ENCODE peak calls at places on chromosomes 7 and 10, in five cellular contexts. One of them, this sample, is unnamed.

GRCh38 chr10:21034241-21034640 is 137.1 kb upstream of the NEBL start:
- DNase-seq in natural killer cell: no peak
- DNase-seq in astrocyte of the spinal cord: no peak
- DNase-seq in GM20000: no peak
- DNase-seq in heart left ventricle: no peak
- DNase-seq in this sample: no peak

GRCh38 chr7:5766321-5766761 is 15.1 kb downstream of the RNF216 start:
- DNase-seq in natural killer cell: no peak
- DNase-seq in astrocyte of the spinal cord: peak; percentile 77
- DNase-seq in GM20000: no peak
- DNase-seq in heart left ventricle: no peak
- DNase-seq in this sample: no peak

GRCh38 chr10:111999205-111999914 is 184.2 kb downstream of the GPAM start:
- DNase-seq in natural killer cell: no peak
- DNase-seq in astrocyte of the spinal cord: no peak
- DNase-seq in GM20000: no peak
- DNase-seq in heart left ventricle: no peak
- DNase-seq in this sample: no peak

GRCh38 chr10:74868392-74868791 is 42.0 kb downstream of the KAT6B start:
- DNase-seq in natural killer cell: no peak
- DNase-seq in astrocyte of the spinal cord: no peak
- DNase-seq in GM20000: no peak
- DNase-seq in heart left ventricle: no peak
- DNase-seq in this sample: no peak

GRCh38 chr7:21508538-21508937 is 34.3 kb upstream of the DNAH11 start:
- DNase-seq in natural killer cell: no peak
- DNase-seq in astrocyte of the spinal cord: no peak
- DNase-seq in GM20000: no peak
- DNase-seq in heart left ventricle: no peak
- DNase-seq in this sample: no peak

GRCh38 chr7:83478601-83479000 is 170.3 kb downstream of the SEMA3E start:
- DNase-seq in natural killer cell: no peak
- DNase-seq in astrocyte of the spinal cord: no peak
- DNase-seq in GM20000: no peak
- DNase-seq in heart left ventricle: no peak
- DNase-seq in this sample: no peak

GRCh38 chr7:140857048-140857447 is 67.7 kb downstream of the BRAF start:
- DNase-seq in natural killer cell: no peak
- DNase-seq in astrocyte of the spinal cord: peak; percentile 8
- DNase-seq in GM20000: no peak
- DNase-seq in heart left ventricle: no peak
- DNase-seq in this sample: no peak

GRCh38 chr10:76337641-76338040 is 906.2 kb downstream of the LRMDA start:
- DNase-seq in natural killer cell: no peak
- DNase-seq in astrocyte of the spinal cord: peak; percentile 76
- DNase-seq in GM20000: no peak
- DNase-seq in heart left ventricle: no peak
- DNase-seq in this sample: no peak

GRCh38 chr10:104824378-104825006 is 183.4 kb downstream of the SORCS3 start:
- DNase-seq in natural killer cell: no peak
- DNase-seq in astrocyte of the spinal cord: peak; percentile 47
- DNase-seq in GM20000: peak; percentile 16
- DNase-seq in heart left ventricle: no peak
- DNase-seq in this sample: no peak

GRCh38 chr10:90635111-90635798 is 222.6 kb downstream of the HTR7 start:
- DNase-seq in natural killer cell: no peak
- DNase-seq in astrocyte of the spinal cord: no peak
- DNase-seq in GM20000: no peak
- DNase-seq in heart left ventricle: peak; percentile 10
- DNase-seq in this sample: no peak

GRCh38 chr7:105664816-105665525 is 83.7 kb upstream of the EFCAB10 start:
- DNase-seq in natural killer cell: no peak
- DNase-seq in astrocyte of the spinal cord: peak; percentile 72
- DNase-seq in GM20000: no peak
- DNase-seq in heart left ventricle: no peak
- DNase-seq in this sample: peak; percentile 60

GRCh38 chr7:85178531-85179298 is 8.1 kb downstream of the SEMA3D start:
- DNase-seq in natural killer cell: no peak
- DNase-seq in astrocyte of the spinal cord: no peak
- DNase-seq in GM20000: no peak
- DNase-seq in heart left ventricle: no peak
- DNase-seq in this sample: no peak

GRCh38 chr10:33025910-33026309 is 67.9 kb upstream of the ITGB1 start:
- DNase-seq in natural killer cell: no peak
- DNase-seq in astrocyte of the spinal cord: no peak
- DNase-seq in GM20000: no peak
- DNase-seq in heart left ventricle: no peak
- DNase-seq in this sample: no peak

GRCh38 chr7:157136372-157136771 is 2.4 kb upstream of the UBE3C start:
- DNase-seq in natural killer cell: no peak
- DNase-seq in astrocyte of the spinal cord: peak; percentile 86
- DNase-seq in GM20000: no peak
- DNase-seq in heart left ventricle: no peak
- DNase-seq in this sample: no peak

GRCh38 chr7:95011156-95011928 is 103.9 kb downstream of the PPP1R9A start:
- DNase-seq in natural killer cell: no peak
- DNase-seq in astrocyte of the spinal cord: peak; percentile 87
- DNase-seq in GM20000: no peak
- DNase-seq in heart left ventricle: no peak
- DNase-seq in this sample: no peak

DNA sequence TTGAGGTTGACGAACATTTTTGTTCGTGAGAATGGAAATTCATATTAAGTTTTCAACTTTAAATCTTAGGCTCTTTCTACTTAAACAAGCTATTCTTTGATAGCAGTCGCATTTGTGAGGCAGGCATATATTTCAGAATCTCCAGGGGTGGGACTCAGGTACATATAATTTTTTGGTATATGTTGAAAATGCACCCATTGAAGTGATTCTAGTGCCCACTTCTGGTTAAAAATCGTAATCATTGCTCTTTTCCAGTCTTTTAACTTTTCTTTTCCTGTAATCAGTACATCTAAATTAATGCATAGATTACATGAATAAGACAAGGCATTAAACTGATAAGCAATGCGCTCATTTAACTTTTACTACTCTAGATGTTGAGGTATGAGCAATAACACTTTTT is 67.8 kb downstream of the ZNRF2 start:
- DNase-seq in natural killer cell: no peak
- DNase-seq in astrocyte of the spinal cord: no peak
- DNase-seq in GM20000: no peak
- DNase-seq in heart left ventricle: no peak
- DNase-seq in this sample: no peak
- TF ChIP-seq CTCF in natural killer cell: peak; percentile 35
- TF ChIP-seq CTCF in astrocyte of the spinal cord: no peak
- TF ChIP-seq CTCF in GM20000: no peak
- TF ChIP-seq CTCF in heart left ventricle: no peak
- TF ChIP-seq CTCF in this sample: no peak

GRCh38 chr7:158406364-158406763 is 181.3 kb downstream of the PTPRN2 start:
- DNase-seq in natural killer cell: no peak
- DNase-seq in astrocyte of the spinal cord: no peak
- DNase-seq in GM20000: no peak
- DNase-seq in heart left ventricle: no peak
- DNase-seq in this sample: no peak

GRCh38 chr7:158409816-158410330 is 177.8 kb downstream of the PTPRN2 start:
- DNase-seq in natural killer cell: no peak
- DNase-seq in astrocyte of the spinal cord: no peak
- DNase-seq in GM20000: no peak
- DNase-seq in heart left ventricle: no peak
- DNase-seq in this sample: no peak

GRCh38 chr7:158409120-158409519 is 178.5 kb downstream of the PTPRN2 start:
- DNase-seq in natural killer cell: no peak
- DNase-seq in astrocyte of the spinal cord: no peak
- DNase-seq in GM20000: no peak
- DNase-seq in heart left ventricle: no peak
- DNase-seq in this sample: no peak

GRCh38 chr7:158406817-158407216 is 180.8 kb downstream of the PTPRN2 start:
- DNase-seq in natural killer cell: no peak
- DNase-seq in astrocyte of the spinal cord: no peak
- DNase-seq in GM20000: no peak
- DNase-seq in heart left ventricle: no peak
- DNase-seq in this sample: no peak

DNA sequence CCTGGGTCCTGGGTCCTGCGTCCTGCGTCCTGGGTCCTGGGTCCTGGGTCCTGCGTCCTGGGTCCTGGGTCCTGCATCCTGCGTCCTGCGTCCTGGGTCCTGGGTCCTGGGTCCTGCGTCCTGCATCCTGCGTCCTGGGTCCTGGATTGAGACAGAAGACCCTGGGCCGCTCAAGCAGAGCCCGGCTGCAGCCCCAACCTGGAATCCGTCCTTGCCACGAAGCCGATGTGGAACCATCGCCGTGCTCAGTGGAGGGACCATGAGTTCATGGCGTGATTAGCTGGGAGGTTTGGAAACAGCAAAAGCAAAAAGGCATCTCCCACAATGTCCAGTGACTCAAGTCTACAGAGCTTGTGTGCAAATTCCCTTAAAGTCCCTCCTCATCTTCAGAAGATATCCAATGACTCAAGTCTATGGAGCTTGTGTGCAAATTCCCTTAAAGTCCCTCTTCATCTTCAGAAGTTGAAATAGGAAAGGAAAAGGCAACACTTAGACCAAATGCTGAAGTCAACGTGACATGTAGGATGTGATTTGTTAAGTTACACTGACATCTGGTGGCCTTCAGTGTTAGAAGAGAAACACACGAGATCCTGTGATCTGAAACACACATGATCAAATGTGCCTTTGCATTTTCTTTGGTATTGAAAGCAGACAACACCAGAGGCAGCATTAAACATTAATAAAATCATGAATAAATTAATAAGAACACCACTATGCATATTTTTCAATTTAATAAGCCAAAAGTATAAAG is 179.9 kb downstream of the PTPRN2 start:
- DNase-seq in natural killer cell: no peak
- DNase-seq in astrocyte of the spinal cord: peak; percentile 34
- DNase-seq in GM20000: no peak
- DNase-seq in heart left ventricle: no peak
- DNase-seq in this sample: peak; percentile 49
- TF ChIP-seq CTCF in natural killer cell: no peak
- TF ChIP-seq CTCF in astrocyte of the spinal cord: peak; percentile 20
- TF ChIP-seq CTCF in GM20000: no peak
- TF ChIP-seq CTCF in heart left ventricle: peak; percentile 33
- TF ChIP-seq CTCF in this sample: peak; percentile 29

DNA sequence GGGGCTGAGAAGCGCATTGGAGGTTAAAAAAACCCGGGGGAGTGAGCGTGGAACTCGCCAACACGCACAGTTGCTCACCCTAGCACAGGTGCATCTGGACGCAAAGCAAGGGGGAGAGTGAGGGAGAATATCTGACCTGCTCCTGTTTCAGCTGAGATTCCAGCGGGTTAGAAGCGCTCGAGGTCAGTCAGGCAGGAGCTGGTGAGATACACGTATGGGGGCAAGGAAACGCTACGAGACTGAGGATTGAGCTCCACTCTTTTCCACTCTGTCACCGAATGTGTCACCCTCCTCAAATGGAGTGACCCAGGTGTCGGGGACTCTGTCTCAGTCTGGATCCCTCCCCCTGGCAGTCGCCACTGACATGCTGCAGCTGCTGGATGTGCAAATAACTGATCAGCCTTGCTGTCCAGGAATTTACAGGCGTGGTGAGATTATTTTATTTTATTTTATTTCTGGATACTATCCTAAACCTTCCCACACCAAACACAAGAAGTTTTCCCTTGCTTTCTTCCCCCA is 100.9 kb upstream of the DPP6 start:
- DNase-seq in natural killer cell: no peak
- DNase-seq in astrocyte of the spinal cord: no peak
- DNase-seq in GM20000: no peak
- DNase-seq in heart left ventricle: no peak
- DNase-seq in this sample: no peak
- TF ChIP-seq CTCF in natural killer cell: no peak
- TF ChIP-seq CTCF in astrocyte of the spinal cord: no peak
- TF ChIP-seq CTCF in GM20000: no peak
- TF ChIP-seq CTCF in heart left ventricle: no peak
- TF ChIP-seq CTCF in this sample: no peak

GRCh38 chr10:25877296-25877695 is 56.7 kb upstream of the MYO3A start:
- DNase-seq in natural killer cell: no peak
- DNase-seq in astrocyte of the spinal cord: no peak
- DNase-seq in GM20000: no peak
- DNase-seq in heart left ventricle: no peak
- DNase-seq in this sample: no peak

GRCh38 chr10:25875555-25876165 is 58.4 kb upstream of the MYO3A start:
- DNase-seq in natural killer cell: no peak
- DNase-seq in astrocyte of the spinal cord: peak; percentile 51
- DNase-seq in GM20000: peak; percentile 50
- DNase-seq in heart left ventricle: peak; percentile 41
- DNase-seq in this sample: peak; percentile 19
- TF ChIP-seq CTCF in natural killer cell: peak; percentile 80
- TF ChIP-seq CTCF in astrocyte of the spinal cord: peak; percentile 90
- TF ChIP-seq CTCF in GM20000: peak; percentile 89
- TF ChIP-seq CTCF in heart left ventricle: peak; percentile 81
- TF ChIP-seq CTCF in this sample: peak; percentile 95

GRCh38 chr7:114426824-114427223 is 12.2 kb downstream of the FOXP2 start:
- DNase-seq in natural killer cell: no peak
- DNase-seq in astrocyte of the spinal cord: peak; percentile 37
- DNase-seq in GM20000: no peak
- DNase-seq in heart left ventricle: no peak
- DNase-seq in this sample: no peak
- TF ChIP-seq CTCF in natural killer cell: no peak
- TF ChIP-seq CTCF in astrocyte of the spinal cord: peak; percentile 58
- TF ChIP-seq CTCF in GM20000: no peak
- TF ChIP-seq CTCF in heart left ventricle: peak; percentile 21
- TF ChIP-seq CTCF in this sample: peak; percentile 53

This sample was measured in D721Med.